ENCODE peak calls at places on chromosomes 13 and 19, in eight cellular contexts. C is spleen; M is IMR-90; V is thoracic aorta; Z is GM23248; A is WERI-Rb-1; G is left ventricle myocardium inferior; B is CD4-positive, alpha-beta T cell. U is an unnamed sample.

GRCh38 chr13:73235385-73235784 is 176.6 kb downstream of the KLF5 start:
- DNase-seq in M (no peak), A (no peak), Z (no peak), G (no peak), C (no peak), V (no peak), B (no peak), U (no peak)

GRCh38 chr13:87821512-87821911 is 150.3 kb downstream of the SLITRK5 start:
- DNase-seq in G (no peak), C (no peak), A (no peak), B (no peak), V (no peak), M (no peak), Z (no peak), U (no peak)

GRCh38 chr19:7515471-7516226 is at the start of gene ZNF358:
- DNase-seq in V (peak), Z (peak), A (peak), M (peak), C (peak), G (peak), B (no peak), U (peak)

GRCh38 chr19:10961073-10961762 is 388 bp downstream of the SMARCA4 start:
- DNase-seq in B (no peak), V (no peak), C (no peak), M (no peak), G (peak), A (peak), Z (peak), U (no peak)

GRCh38 chr13:44474122-44474910 is 100.7 kb downstream of the SERP2 start:
- DNase-seq in V (no peak), B (no peak), Z (peak), C (no peak), M (peak), A (no peak), G (no peak), U (no peak)

GRCh38 chr19:45468159-45468651 is 409 bp downstream of the FOSB start:
- DNase-seq in C (peak), G (no peak), A (peak), B (peak), M (no peak), V (no peak), Z (peak), U (no peak)

GRCh38 chr13:33518442-33518841 is 232.9 kb upstream of the STARD13 start:
- DNase-seq in B (no peak), C (no peak), A (no peak), Z (no peak), V (no peak), M (no peak), G (no peak), U (no peak)

GRCh38 chr13:43003010-43003409 is 11.0 kb upstream of the EPSTI1 start:
- DNase-seq in M (peak), C (no peak), G (no peak), V (no peak), B (no peak), A (no peak), Z (no peak), U (no peak)

GRCh38 chr19:52725528-52725961 is 9.3 kb downstream of the ZNF611 start:
- DNase-seq in B (no peak), M (no peak), Z (no peak), V (no peak), C (no peak), A (no peak), G (no peak), U (no peak)

GRCh38 chr13:36706755-36707154 is 32.9 kb downstream of the SERTM1 start:
- DNase-seq in Z (peak), A (no peak), M (peak), V (no peak), B (no peak), C (no peak), G (no peak), U (no peak)

GRCh38 chr13:27425918-27426630 is 1.7 kb downstream of the GTF3A start:
- DNase-seq in Z (peak), B (peak), V (peak), A (no peak), M (peak), G (peak), C (peak), U (no peak)

GRCh38 chr19:58356236-58356970 is 3.1 kb upstream of the A1BG start:
- DNase-seq in C (no peak), A (no peak), B (peak), G (no peak), V (no peak), M (peak), Z (peak), U (no peak)

GRCh38 chr13:27080018-27080948 is 91.3 kb downstream of the USP12 start:
- DNase-seq in V (no peak), A (no peak), M (no peak), Z (no peak), B (no peak), C (no peak), G (no peak), U (no peak)

GRCh38 chr19:17125052-17125727 is 49.6 kb downstream of the MYO9B start:
- DNase-seq in C (no peak), M (peak), V (no peak), A (peak), B (no peak), G (no peak), Z (peak), U (no peak)

GRCh38 chr13:54744747-54745146 is 1716.1 kb downstream of the OLFM4 start:
- DNase-seq in V (no peak), G (no peak), B (no peak), Z (no peak), C (no peak), M (no peak), A (no peak), U (no peak)

GRCh38 chr19:35248310-35249145 is at the start of gene LSR:
- DNase-seq in M (no peak), C (peak), Z (no peak), V (no peak), G (no peak), B (peak), A (peak), U (no peak)
- H3K27ac ChIP-seq in M (no peak), C (peak), Z (no peak), V (peak), G (peak), B (peak), A (peak), U (peak)

GRCh38 chr13:41622545-41623429 is 165.4 kb downstream of the RGCC start:
- DNase-seq in A (no peak), V (no peak), B (no peak), Z (peak), G (no peak), C (no peak), M (peak), U (no peak)

GRCh38 chr13:41627425-41627824 is 170.1 kb downstream of the RGCC start:
- DNase-seq in Z (no peak), G (no peak), C (no peak), M (no peak), A (no peak), V (no peak), B (no peak), U (no peak)

GRCh38 chr13:41621716-41622508 is 164.6 kb downstream of the RGCC start:
- DNase-seq in A (no peak), C (no peak), V (no peak), Z (peak), B (no peak), G (no peak), M (peak), U (no peak)
- H3K27ac ChIP-seq in A (no peak), C (no peak), V (peak), Z (peak), B (no peak), G (peak), M (peak), U (no peak)

DNA sequence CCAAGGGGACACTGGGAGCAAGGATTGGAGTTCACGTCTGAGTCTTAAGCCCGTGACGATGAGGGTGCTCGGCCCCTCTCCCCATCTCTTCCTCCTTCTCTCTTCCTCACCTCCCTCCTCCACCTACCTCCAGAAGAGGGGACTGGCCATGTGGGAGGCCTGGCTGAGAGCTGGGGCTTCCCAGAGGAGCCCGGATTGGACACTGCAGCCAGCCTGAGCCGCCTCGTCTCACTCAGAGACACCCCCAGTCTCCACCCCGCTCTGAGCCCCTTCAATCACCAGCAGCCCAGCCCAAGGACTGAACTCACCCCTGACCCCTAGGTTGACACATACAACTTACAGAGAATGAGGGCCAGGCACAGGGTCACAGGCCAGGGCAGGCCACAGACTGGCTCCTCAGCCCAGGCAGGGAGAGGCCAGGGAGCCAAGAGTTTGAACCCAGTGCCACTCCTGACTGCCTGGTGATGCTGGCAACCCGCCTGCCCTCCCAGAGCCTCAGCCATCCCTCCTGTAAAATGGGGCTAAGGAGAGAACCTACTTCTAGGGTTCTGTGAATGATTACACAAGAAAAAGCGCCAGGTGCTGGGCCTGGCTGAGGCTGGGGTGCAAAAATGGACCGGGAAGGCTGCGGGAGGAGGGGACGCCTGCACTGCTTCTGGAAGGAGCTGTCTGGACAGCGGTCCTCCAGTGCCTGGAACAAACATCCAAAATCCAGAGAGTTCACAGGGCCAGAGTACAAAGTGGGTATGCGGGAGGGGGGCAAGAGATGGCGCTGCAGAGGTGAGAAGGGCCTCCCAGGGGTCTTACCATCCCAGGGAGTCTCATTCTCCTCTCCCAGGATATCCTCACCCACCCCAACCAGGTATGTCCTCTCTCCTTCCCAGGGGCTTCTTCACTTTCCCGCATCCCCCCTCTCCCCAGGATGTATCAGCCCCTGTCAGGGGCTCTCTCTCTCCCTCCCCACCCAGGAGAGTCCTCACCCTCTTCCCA is 1.1 kb downstream of the CD79A start:
- DNase-seq in Z (no peak), A (no peak), V (no peak), G (no peak), M (no peak), B (no peak), C (no peak), U (no peak)
- H3K27ac ChIP-seq in Z (no peak), A (no peak), V (no peak), G (no peak), M (no peak), B (peak), C (peak), U (no peak)

GRCh38 chr13:57424379-57424778 is 207.2 kb upstream of the PCDH17 start:
- DNase-seq in Z (no peak), G (no peak), A (no peak), V (no peak), B (no peak), C (no peak), M (no peak), U (no peak)

DNA sequence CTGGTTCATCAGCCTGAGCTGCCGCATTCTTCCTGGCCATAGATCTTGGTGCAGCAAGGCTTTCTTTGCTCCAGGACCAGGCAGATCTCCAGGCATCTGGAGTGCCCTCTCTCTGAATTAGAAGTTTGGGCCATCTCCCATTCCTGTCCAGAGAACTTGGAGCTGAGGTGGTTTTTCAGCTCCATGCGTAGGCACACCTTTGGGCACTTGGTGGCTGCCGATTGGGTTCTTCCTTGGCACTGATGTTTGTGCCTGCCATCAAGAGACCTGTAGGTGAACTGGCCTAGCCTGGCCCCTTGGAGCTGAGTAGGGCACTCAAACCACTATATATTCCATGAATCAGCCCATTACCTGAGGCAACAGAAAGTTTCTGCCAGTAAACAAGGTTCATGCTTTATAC is 206.0 kb upstream of the PCDH17 start:
- DNase-seq in M (no peak), A (no peak), Z (no peak), B (no peak), G (no peak), V (no peak), C (no peak), U (no peak)
- H3K27ac ChIP-seq in M (no peak), A (no peak), Z (no peak), B (no peak), G (no peak), V (no peak), C (no peak), U (no peak)

GRCh38 chr19:5519076-5519475 is 48.7 kb downstream of the TINCR start:
- DNase-seq in G (no peak), A (no peak), B (no peak), M (no peak), Z (no peak), V (no peak), C (no peak), U (no peak)

GRCh38 chr19:5526691-5527090 is 41.1 kb downstream of the TINCR start:
- DNase-seq in V (no peak), C (no peak), M (no peak), G (no peak), Z (no peak), B (no peak), A (no peak), U (no peak)

GRCh38 chr19:5520501-5520900 is 47.3 kb downstream of the TINCR start:
- DNase-seq in M (no peak), G (no peak), B (no peak), A (no peak), V (no peak), C (no peak), Z (no peak), U (no peak)

GRCh38 chr19:5522106-5522505 is 45.6 kb downstream of the TINCR start:
- DNase-seq in V (no peak), M (no peak), A (no peak), Z (no peak), G (no peak), C (no peak), B (no peak), U (no peak)
- H3K27ac ChIP-seq in V (no peak), M (no peak), A (no peak), Z (no peak), G (no peak), C (no peak), B (no peak), U (no peak)

DNA sequence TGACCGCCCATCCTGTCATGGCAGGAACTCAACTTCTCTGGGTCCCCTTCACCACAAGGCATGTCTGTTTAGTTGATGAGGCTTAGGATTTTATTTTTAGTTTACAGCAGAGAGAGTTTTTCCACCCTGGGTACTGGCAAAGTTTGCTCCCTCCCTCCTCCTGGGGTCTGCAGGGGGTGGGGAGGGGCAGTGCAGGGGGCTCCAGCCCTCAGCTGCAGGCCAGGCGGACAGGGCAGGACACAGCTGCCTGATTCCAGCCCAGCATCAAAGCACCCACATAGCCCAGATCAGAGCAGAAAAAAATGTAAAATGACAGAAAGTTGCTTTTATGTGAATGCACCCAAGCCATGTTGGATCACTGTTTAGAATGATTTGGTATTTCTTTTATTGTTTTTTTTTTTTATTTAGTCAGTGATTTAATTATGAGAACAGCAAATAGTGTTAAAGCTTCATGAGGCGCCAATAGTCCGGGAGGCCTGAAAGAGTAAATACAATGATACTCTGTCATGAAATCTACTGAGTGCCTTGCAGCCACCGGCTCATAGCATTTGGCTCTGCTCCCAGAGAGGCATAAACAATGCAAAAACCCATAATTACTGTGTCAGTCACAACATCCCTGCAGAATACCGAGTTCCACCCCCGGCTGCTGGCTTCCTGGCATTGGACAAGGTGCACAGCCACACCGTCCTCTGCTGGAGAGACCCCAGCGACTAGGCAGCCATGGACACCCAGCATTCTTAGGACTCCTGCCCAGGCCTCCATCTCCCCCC is 923.5 kb downstream of the UQCRFS1 start:
- DNase-seq in M (no peak), Z (peak), B (no peak), A (no peak), V (no peak), G (no peak), C (no peak), U (peak)
- H3K27ac ChIP-seq in M (no peak), Z (no peak), B (no peak), A (no peak), V (no peak), G (peak), C (no peak), U (peak)

DNA sequence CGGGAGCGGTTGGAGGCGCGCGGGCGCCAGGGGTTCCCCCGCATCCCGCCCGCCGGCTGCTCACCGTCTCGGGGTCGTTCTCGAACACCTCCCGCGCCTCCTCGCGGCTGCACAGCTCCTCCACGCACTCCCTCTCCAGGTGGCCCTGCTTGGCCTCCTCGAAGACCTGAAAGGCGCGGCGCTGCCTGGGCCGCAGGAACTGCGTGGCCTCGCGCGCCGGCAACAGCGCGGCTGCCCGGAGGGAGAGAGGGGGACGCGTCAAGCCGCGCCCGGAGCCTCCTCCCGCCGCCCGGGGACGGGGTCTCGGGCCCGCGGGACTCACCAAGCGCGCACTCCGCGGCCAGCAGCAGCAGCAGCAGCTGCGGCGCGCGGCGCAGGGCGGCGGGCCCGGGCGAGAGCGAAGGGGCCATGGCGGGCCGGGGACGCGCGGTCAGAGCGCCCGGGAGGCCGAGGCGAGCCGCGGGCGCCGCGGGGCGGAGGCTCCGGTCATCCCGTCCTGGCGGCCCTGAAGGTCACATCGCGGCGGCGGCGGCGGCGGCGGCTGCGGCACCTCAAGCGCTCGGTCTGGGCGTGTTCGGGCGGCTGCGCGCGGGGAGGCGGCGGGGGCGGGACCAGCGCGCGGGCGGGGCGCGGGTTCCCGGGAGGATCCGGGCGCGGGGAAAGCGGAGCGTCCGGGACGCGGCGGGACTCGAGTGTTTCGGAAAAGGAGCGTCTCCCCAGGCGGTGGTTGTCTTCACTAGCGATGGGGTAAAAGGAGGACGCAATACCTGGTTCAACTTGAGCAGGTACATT is at the start of gene GAS6:
- DNase-seq in V (no peak), B (no peak), G (peak), A (peak), C (no peak), M (no peak), Z (peak), U (no peak)
- H3K27ac ChIP-seq in V (peak), B (no peak), G (peak), A (peak), C (no peak), M (peak), Z (peak), U (peak)

DNA sequence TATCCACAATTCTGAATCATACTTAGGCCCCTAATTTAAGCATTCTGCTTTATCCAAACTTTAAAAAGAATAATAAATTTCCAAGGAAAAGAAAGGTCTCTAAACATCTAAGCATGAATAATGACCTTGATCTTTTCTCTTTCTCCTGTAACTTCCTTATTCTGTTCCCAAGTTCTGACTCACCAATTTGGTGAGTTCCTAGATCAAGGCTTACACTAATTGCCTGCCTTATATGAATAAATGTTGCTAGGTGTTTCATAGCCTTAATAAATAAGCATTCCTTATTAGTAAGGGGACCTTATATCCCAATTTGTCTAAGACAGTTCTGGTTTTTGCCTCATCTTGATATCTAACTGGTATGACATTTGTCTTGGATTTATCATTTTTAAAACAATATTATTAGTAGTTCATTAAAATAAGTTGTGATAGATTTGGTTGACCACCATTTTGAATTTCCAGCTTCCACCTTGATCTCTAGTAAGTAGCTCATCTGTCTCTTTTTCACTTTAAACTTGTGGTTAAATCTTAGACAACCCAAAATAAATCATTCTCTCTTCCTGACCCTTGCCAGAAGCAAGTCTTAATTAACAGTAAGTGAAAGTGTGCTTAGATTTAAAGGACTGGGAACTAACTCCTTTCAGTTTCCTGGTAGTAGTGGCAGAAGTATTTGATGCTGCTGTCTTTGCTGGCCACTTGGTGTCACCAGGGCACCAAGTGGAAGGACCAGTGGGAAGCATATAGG is 121.2 kb upstream of the MLNR start:
- DNase-seq in Z (peak), A (no peak), M (no peak), G (no peak), V (no peak), B (no peak), C (no peak), U (no peak)
- H3K27ac ChIP-seq in Z (peak), A (no peak), M (no peak), G (peak), V (peak), B (no peak), C (no peak), U (no peak)

DNA sequence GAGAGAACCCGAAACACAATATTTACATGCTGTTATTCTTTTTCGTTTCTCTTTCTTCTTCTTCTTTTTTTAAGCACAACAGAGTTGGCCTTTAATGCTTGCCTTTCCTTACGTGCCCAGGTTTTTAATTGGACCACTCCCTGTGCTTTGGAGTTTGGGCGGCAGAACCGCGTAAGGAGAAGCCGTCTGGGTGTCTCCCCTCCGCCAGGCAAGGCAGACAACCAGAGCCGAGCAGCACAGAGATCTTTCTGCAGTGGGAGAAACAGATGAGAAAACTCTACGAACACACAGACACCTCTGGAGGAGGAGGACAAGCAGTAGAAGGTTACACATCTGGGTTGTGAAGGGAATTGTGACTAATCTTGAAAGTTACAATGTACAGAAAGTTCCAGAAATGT is 150.0 kb upstream of the UBL3 start:
- DNase-seq in M (no peak), B (no peak), Z (no peak), V (no peak), C (no peak), G (no peak), A (no peak), U (no peak)
- H3K27ac ChIP-seq in M (no peak), B (no peak), Z (no peak), V (no peak), C (no peak), G (no peak), A (no peak), U (no peak)

U was measured in caudate nucleus.